ENCODE peak calls at places on chromosomes 13 and 19, in seven cellular contexts. L is IMR-90, U is left ventricle myocardium inferior, H is fibroblast of the aortic adventitia, O is pancreas, V is RWPE2, T is A549. G is an unnamed sample.

GRCh38 chr13:27172495-27172842 is 858 bp upstream of the USP12 start:
- DNase-seq in O (no peak), V (no peak), L (peak; percentile 63), T (peak; percentile 18), H (no peak), U (no peak), G (no peak)

GRCh38 chr13:99986751-99987150 is 5.2 kb downstream of the ZIC2 start:
- DNase-seq in L (no peak), O (no peak), U (no peak), H (no peak), T (no peak), V (no peak), G (no peak)

GRCh38 chr19:40365010-40365409 is 16.5 kb downstream of the PLD3 start:
- DNase-seq in T (no peak), U (no peak), H (no peak), L (no peak), O (no peak), V (no peak), G (no peak)

GRCh38 chr13:110560606-110561334 is 752 bp downstream of the RAB20 start:
- DNase-seq in O (peak; percentile 86), U (peak; percentile 29), T (no peak), V (no peak), L (no peak), H (peak; percentile 47), G (no peak)

GRCh38 chr13:44131069-44131614 is 242.5 kb upstream of the SERP2 start:
- DNase-seq in U (no peak), V (no peak), L (no peak), O (no peak), T (no peak), H (no peak), G (no peak)

GRCh38 chr13:33367931-33368330 is 82.4 kb upstream of the STARD13 start:
- DNase-seq in H (no peak), V (no peak), T (no peak), L (no peak), U (no peak), O (no peak), G (no peak)

GRCh38 chr13:66234159-66234558 is 996.0 kb downstream of the PCDH9 start:
- DNase-seq in O (no peak), H (no peak), V (no peak), T (no peak), L (no peak), U (no peak), G (no peak)

GRCh38 chr13:76293751-76294150 is 592.5 kb downstream of the KCTD12 start:
- DNase-seq in L (no peak), T (peak; percentile 1), U (no peak), V (no peak), H (peak; percentile 48), O (no peak), G (no peak)

GRCh38 chr19:11942843-11943108 is 17.9 kb downstream of the ZNF700 start:
- DNase-seq in U (no peak), O (no peak), H (no peak), T (no peak), V (no peak), L (no peak), G (no peak)

GRCh38 chr13:100513987-100514670 is 74.5 kb downstream of the GGACT start:
- DNase-seq in U (no peak), T (no peak), L (no peak), H (peak; percentile 54), O (no peak), V (no peak), G (no peak)

DNA sequence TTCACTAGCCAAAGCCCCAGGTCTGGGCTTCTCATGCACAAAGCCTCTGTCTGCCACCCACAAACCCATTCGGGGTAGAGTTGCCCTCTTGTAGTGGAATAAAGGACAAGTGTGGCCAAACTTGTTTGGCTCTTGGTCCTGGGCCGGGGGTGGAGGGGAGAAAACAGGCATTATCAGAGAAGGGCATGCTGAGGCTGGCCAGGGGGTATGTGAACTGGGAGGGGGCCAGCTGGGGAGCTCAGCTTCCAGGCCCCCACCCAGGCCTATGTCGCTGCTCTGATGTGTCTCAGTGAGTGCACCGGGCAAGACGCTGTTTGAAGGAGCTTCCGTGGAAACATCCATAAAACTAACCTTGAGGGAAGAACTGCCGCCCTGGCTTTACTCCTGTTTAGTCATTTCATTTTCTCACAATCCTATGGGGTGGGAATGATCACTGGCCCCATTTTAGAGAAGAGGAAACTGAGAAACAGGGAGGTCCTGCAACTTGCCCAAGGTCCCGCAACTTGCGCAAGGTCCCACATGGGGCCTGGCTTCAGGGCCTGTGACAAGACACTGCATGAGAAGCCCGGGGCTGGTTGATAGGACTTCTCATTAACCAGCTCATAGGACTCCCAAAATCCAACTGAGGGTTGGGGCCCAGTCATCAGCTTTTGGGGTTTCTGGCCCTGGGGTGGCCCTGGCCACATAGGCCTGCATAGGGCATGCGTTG is 30.8 kb downstream of the CCNE1 start:
- DNase-seq in L (no peak), T (no peak), H (no peak), U (no peak), O (no peak), V (no peak), G (no peak)
- H3K4me3 ChIP-seq in L (no peak overlapping the region), T (no peak overlapping the region), H (no peak overlapping the region), U (peak overlapping the region; percentile 75), O (no peak overlapping the region), V (no peak overlapping the region), G (no peak overlapping the region)

DNA sequence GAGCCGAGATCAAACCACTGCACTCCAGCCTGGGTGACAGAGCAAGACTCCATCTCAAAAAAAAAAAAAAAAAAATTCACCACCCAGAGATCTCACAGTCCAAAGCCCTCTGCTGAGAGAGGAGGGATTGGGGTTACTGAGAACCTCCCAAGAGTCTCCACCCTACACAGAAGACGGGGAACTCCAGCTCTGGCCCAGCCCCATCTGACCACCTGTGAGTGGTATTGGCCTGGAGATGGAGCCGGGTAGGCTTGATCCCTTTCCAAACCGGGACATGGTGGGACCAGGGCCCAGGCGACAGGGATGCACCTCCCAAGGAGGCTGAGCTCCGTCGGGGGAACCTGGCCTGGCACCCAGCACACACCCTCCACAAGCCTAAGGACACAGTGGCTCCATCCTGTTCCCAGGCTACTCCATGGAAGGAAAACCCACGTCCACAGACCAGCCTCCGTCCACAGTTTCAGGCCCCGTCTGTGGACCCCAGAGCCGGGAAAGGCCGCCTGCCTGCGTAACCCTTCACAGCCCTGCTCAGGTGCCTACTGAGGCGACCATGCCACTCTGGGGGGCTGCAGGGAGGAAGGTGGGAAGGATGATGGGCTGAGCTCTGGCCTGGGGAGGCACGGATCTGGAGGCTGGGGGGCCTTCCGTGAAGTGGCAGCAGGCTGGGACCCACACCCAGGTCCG is 1.8 kb downstream of the TMEM259 start:
- DNase-seq in V (no peak), O (peak; percentile 78), H (no peak), L (no peak), T (no peak), U (peak; percentile 15), G (no peak)
- H3K4me3 ChIP-seq in V (peak overlapping the region; percentile 62), O (no peak overlapping the region), H (peak overlapping the region; percentile 87), L (peak overlapping the region; percentile 66), T (peak overlapping the region; percentile 81), U (peak overlapping the region; percentile 89), G (peak overlapping the region; percentile 98)

GRCh38 chr13:74444161-74444571 is 310.0 kb upstream of the KLF12 start:
- DNase-seq in T (peak; percentile 0), V (peak; percentile 69), U (no peak), O (no peak), L (no peak), H (peak; percentile 46), G (no peak)
- H3K4me3 ChIP-seq in T (no peak overlapping the region), V (no peak overlapping the region), U (no peak overlapping the region), O (no peak overlapping the region), L (no peak overlapping the region), H (no peak overlapping the region), G (no peak overlapping the region)

GRCh38 chr19:10352764-10353671 is 13.6 kb upstream of the ICAM3 start:
- DNase-seq in U (peak; percentile 84), L (no peak), V (peak; percentile 68), O (peak; percentile 76), H (peak; percentile 20), T (no peak), G (no peak)

GRCh38 chr19:10356431-10356830 is 17.0 kb upstream of the ICAM3 start:
- DNase-seq in V (no peak), O (no peak), U (no peak), T (no peak), L (no peak), H (no peak), G (no peak)

GRCh38 chr19:10353793-10354391 is 14.5 kb upstream of the ICAM3 start:
- DNase-seq in H (peak; percentile 12), V (peak; percentile 67), U (peak; percentile 80), T (peak; percentile 56), L (peak; percentile 17), O (peak; percentile 78), G (no peak)
- H3K4me3 ChIP-seq in H (no peak overlapping the region), V (no peak overlapping the region), U (peak overlapping the region; percentile 62), T (no peak overlapping the region), L (no peak overlapping the region), O (no peak overlapping the region), G (no peak overlapping the region)

GRCh38 chr13:89852570-89852969 is 1494.9 kb upstream of the MIR17HG start:
- DNase-seq in V (no peak), L (no peak), U (no peak), O (no peak), T (no peak), H (no peak), G (no peak)

GRCh38 chr13:89862011-89862690 is 1485.3 kb upstream of the MIR17HG start:
- DNase-seq in L (no peak), T (no peak), H (no peak), V (no peak), U (no peak), O (no peak), G (no peak)

GRCh38 chr13:89857502-89857901 is 1490.0 kb upstream of the MIR17HG start:
- DNase-seq in U (no peak), V (no peak), O (no peak), H (no peak), L (no peak), T (no peak), G (no peak)

GRCh38 chr13:89856512-89856911 is 1491.0 kb upstream of the MIR17HG start:
- DNase-seq in T (no peak), V (no peak), O (no peak), L (no peak), U (no peak), H (no peak), G (no peak)
- H3K4me3 ChIP-seq in T (no peak overlapping the region), V (no peak overlapping the region), O (no peak overlapping the region), L (no peak overlapping the region), U (no peak overlapping the region), H (no peak overlapping the region), G (no peak overlapping the region)

DNA sequence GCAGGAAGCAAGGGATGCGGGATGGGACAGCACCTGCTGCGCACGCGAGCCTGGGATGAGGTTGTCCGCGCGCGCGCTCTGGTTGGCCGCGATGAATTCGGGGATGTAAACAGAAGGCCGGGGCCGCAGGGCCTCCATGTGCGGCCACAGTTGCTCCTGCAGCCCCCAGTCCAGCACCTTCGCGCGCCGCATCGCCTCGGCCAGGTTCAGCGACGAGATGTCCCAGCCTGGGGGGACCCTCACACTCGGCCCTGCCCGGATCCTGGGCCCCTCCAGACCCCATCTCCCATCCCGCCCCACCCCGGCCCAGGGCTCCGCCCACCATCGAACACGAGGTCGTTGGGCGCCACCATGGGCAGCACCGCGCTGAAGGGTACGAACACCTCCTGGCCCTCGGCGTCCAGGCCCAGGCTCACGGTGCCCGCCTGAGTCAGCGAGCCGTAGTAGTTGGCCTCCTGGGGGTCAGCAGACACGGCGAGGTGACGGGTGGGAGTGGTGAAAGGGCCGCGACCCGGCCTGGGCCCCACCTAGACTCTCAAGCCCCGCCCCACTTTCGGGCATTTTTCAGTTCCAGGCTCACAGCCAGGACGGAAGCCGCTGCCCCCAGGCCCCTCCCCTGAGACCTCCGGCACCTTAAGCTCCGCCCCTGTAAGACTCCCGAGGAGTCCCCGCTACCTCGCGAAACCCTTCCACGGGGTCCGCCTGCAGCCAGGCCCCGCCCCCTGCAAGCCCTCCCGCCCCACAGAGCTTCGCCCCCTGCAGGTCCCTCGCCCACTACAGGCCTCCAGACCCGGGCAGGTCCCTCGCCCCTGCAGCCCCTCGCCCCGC is 1.1 kb downstream of the ISYNA1 start:
- DNase-seq in L (peak; percentile 69), V (no peak), T (peak; percentile 91), U (peak; percentile 82), O (peak; percentile 90), H (peak; percentile 64), G (no peak)
- H3K4me3 ChIP-seq in L (peak overlapping the region; percentile 50), V (peak overlapping the region; percentile 45), T (peak overlapping the region; percentile 76), U (peak overlapping the region; percentile 84), O (no peak overlapping the region), H (peak overlapping the region; percentile 48), G (peak overlapping the region; percentile 68)

G was measured in AG04449.